ENCODE peak calls at places on chromosomes 5 and 9, in six cellular contexts. W is H1, G is A549, V is HCT116, Z is HepG2, E is K562. N is an unnamed sample.

GRCh38 chr5:132070460-132071337 is 2.9 kb upstream of the CSF2 start:
- DNase-seq in W (no peak), G (no peak), V (no peak), Z (no peak), E (peak), N (peak)

GRCh38 chr9:23665635-23666034 is 160.4 kb downstream of the ELAVL2 start:
- DNase-seq in W (no peak), G (no peak), V (no peak), Z (no peak), E (no peak), N (no peak)

GRCh38 chr5:172764861-172765765 is 5.9 kb downstream of the DUSP1 start:
- DNase-seq in W (peak), G (peak), V (peak), Z (peak), E (peak), N (peak)

GRCh38 chr9:127004946-127005769 is 90.6 kb downstream of the RALGPS1 start:
- DNase-seq in W (no peak), G (no peak), V (no peak), Z (no peak), E (no peak), N (no peak)

GRCh38 chr5:17951392-17952169 is 317.3 kb downstream of the TAF11L14 start:
- DNase-seq in W (peak), G (peak), V (no peak), Z (no peak), E (no peak), N (no peak)

GRCh38 chr5:157521704-157522029 is 53.9 kb downstream of the ADAM19 start:
- DNase-seq in W (no peak), G (no peak), V (no peak), Z (no peak), E (no peak), N (no peak)

GRCh38 chr9:93119953-93120845 is 13.9 kb downstream of the NINJ1 start:
- DNase-seq in W (no peak), G (peak), V (peak), Z (peak), E (peak), N (peak)

GRCh38 chr5:54900906-54901725 is 84.3 kb downstream of the ESM1 start:
- DNase-seq in W (no peak), G (no peak), V (no peak), Z (no peak), E (no peak), N (no peak)

GRCh38 chr5:136629125-136629790 is 263.9 kb upstream of the TRPC7 start:
- DNase-seq in W (no peak), G (no peak), V (no peak), Z (no peak), E (no peak), N (no peak)

GRCh38 chr5:174106997-174107655 is 61.6 kb downstream of the NSG2 start:
- DNase-seq in W (peak), G (no peak), V (no peak), Z (no peak), E (no peak), N (no peak)

GRCh38 chr9:94802795-94803194 is 76.3 kb downstream of the AOPEP start:
- DNase-seq in W (no peak), G (no peak), V (no peak), Z (no peak), E (no peak), N (no peak)

GRCh38 chr9:91773166-91773565 is 176.9 kb downstream of the ROR2 start:
- DNase-seq in W (no peak), G (no peak), V (no peak), Z (no peak), E (no peak), N (no peak)

GRCh38 chr5:6905423-6905822 is 192.2 kb downstream of the TENT4A start:
- DNase-seq in W (no peak), G (no peak), V (no peak), Z (no peak), E (no peak), N (no peak)

GRCh38 chr9:79630521-79631403 is 59.0 kb downstream of the TLE4 start:
- DNase-seq in W (no peak), G (no peak), V (no peak), Z (no peak), E (no peak), N (no peak)

GRCh38 chr5:158234323-158235158 is 375.6 kb upstream of the CLINT1 start:
- DNase-seq in W (no peak), G (no peak), V (no peak), Z (no peak), E (no peak), N (no peak)

GRCh38 chr5:170986598-170986997 is 124.8 kb downstream of the RANBP17 start:
- DNase-seq in W (no peak), G (no peak), V (no peak), Z (no peak), E (no peak), N (peak)

GRCh38 chr9:128929560-128929959 is 8.8 kb downstream of the PHYHD1 start:
- DNase-seq in W (no peak), G (no peak), V (no peak), Z (no peak), E (no peak), N (no peak)

GRCh38 chr9:100554935-100555401 is 22.9 kb upstream of the CAVIN4 start:
- DNase-seq in W (no peak), G (no peak), V (no peak), Z (no peak), E (no peak), N (peak)

GRCh38 chr5:108420182-108420581 is 38.3 kb upstream of the FBXL17 start:
- DNase-seq in W (no peak), G (no peak), V (no peak), Z (no peak), E (no peak), N (no peak)

GRCh38 chr5:58156977-58157701 is 302.7 kb downstream of the PLK2 start:
- DNase-seq in W (no peak), G (no peak), V (no peak), Z (no peak), E (no peak), N (peak)

GRCh38 chr9:134406366-134407122 is 80.3 kb downstream of the RXRA start:
- DNase-seq in W (no peak), G (peak), V (no peak), Z (no peak), E (peak), N (no peak)

GRCh38 chr9:34492051-34492450 is 30.7 kb downstream of the ENHO start:
- DNase-seq in W (no peak), G (peak), V (no peak), Z (no peak), E (no peak), N (no peak)

GRCh38 chr9:34490760-34491159 is 32.0 kb downstream of the ENHO start:
- DNase-seq in W (no peak), G (no peak), V (no peak), Z (no peak), E (no peak), N (no peak)

GRCh38 chr9:34491596-34491995 is 31.2 kb downstream of the ENHO start:
- DNase-seq in W (no peak), G (no peak), V (no peak), Z (no peak), E (no peak), N (no peak)

GRCh38 chr9:34496149-34496712 is 26.6 kb downstream of the ENHO start:
- DNase-seq in W (no peak), G (no peak), V (peak), Z (no peak), E (no peak), N (peak)

DNA sequence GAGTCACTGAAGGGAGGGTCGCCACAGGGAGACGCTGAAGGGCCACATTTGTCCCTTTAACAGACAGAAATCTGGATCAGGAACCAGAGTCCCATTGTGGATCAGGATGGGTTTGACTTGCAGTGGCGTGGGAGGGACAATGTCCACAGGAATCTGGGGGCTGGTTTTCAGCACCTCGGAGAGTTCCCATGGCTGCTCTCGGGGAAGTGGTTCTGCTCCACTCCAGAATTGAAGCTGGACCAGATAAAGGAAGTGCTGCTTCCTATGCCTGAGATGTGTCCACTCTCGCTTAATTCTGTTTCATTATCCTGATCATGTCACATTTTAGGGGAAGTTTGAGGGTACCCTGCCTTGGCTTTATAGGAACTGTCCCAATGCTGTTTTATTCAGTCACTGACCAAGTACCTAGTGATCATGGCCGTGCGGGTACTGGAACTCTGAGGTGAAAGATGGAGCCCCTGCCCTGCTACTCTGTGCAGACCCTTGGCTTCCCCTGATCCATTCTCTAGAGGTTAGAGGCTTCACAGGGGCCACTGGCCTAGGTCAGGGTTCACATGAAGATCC is 28.7 kb downstream of the ENHO start:
- DNase-seq in W (peak), G (peak), V (no peak), Z (no peak), E (peak), N (peak)
- TF ChIP-seq MAX in W (no peak), G (no peak), V (no peak), Z (no peak), E (no peak), N (no peak)

DNA sequence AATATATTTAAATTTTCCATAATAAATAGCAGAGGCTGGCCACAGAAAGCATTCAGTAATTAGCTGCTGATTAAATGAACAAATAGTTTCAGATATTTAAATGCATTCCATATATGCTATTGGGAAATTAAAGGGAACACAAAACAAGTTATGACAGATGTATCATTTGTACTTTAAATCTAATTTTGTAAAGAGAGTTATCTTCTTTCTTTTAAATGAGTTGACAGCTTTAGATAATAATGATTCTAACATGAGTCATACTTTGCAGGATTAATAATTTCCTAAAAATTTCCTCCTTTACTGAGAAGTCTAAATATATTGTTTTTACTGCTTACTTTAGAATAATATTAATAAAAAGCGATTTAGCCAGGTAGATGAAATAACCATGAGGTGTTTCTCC is 320.1 kb downstream of the ADAMTS6 start:
- DNase-seq in W (no peak), G (no peak), V (no peak), Z (no peak), E (no peak), N (peak)
- H3K4me2 ChIP-seq in W (no peak), G (peak), V (no peak), Z (no peak), E (no peak), N (peak)

DNA sequence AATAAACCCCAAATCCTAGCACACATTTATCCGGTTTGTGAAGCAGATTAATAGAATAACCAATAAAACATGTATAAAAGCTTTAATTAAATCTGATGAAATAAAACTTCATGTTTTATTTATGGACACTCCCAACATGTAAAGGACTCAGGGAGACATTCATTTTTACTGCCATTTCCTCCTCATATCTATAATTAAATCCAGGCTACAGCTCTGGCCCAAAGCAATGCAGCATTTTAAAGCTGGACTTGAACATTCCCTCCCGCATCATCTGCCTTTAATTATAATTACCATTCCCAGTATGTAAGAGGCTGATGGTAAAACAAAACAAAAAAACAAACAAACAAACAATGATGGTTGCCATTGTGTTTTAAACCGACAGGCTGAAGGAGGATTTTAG is 298.3 kb upstream of the RFX3 start:
- DNase-seq in W (no peak), G (no peak), V (no peak), Z (no peak), E (no peak), N (no peak)
- TF ChIP-seq MAX in W (no peak), G (no peak), V (no peak), Z (no peak), E (no peak), N (no peak)

DNA sequence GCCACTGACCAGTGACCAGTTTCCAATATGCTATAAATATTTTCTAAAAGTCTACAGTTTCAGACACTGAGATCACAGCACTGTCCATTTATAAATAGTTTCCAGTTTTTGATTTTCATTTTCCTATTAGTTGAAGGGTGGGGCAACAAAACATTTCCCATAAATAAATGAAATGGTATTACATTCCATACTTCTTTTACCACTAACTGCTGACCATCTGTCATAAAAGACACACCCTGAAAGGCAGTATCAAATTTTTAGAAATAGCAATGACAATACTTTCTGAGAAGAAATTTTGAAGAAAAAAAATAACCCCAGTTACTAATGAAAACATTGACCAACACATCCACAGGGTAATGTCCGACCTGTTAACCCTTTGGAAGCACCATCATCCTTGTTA is 126.7 kb downstream of the ARSB start:
- DNase-seq in W (no peak), G (no peak), V (no peak), Z (no peak), E (no peak), N (no peak)
- H3K4me2 ChIP-seq in W (no peak), G (no peak), V (no peak), Z (no peak), E (no peak), N (no peak)

GRCh38 chr9:107142430-107142829 is 140.6 kb upstream of the RAD23B start:
- DNase-seq in W (no peak), G (no peak), V (no peak), Z (no peak), E (no peak), N (no peak)

GRCh38 chr9:107137495-107138202 is 145.4 kb upstream of the RAD23B start:
- DNase-seq in W (no peak), G (peak), V (peak), Z (peak), E (peak), N (peak)

GRCh38 chr9:107141967-107142366 is 141.1 kb upstream of the RAD23B start:
- DNase-seq in W (no peak), G (no peak), V (peak), Z (no peak), E (no peak), N (no peak)

GRCh38 chr9:107136296-107136695 is 146.8 kb upstream of the RAD23B start:
- DNase-seq in W (no peak), G (no peak), V (no peak), Z (no peak), E (no peak), N (no peak)

DNA sequence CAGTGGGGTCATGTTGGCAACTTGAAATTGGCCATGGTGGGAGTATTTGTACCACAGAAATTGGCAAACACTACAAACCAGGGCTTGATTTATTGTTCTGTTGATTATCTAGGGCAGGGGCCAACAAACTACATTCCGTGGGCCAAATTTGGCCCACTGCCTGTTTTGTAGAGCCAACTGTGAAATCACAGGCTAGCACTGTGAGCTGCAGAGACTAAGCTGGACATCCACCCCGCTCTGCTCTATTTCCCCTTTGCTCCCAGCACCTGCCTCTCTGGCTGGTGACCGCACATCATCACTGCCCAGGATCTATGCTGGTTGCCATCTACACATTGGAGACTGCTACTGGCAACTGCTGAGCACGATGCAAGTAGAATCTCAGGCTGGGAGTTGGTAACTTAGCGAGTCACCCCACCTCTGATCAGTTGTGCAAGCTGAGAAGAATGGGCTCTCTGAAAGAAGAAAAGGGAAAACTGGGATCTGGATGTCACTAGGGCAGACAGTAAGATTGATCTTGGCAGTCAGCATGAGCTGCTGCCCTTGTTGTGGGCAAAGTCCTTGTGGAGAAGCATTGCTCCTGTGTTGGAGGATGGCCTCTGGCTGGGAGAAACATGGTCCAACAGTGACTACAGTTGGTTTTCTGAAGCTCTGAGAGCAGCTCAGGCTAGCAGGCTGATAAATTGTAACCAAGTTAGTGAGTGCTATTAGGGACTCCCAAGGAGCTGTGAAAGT is 144.7 kb upstream of the RAD23B start:
- DNase-seq in W (no peak), G (no peak), V (no peak), Z (no peak), E (no peak), N (no peak)
- TF ChIP-seq MAX in W (no peak), G (no peak), V (no peak), Z (no peak), E (no peak), N (no peak)

GRCh38 chr5:35876922-35877321 is 20.2 kb downstream of the IL7R start:
- DNase-seq in W (no peak), G (no peak), V (no peak), Z (no peak), E (no peak), N (no peak)
- H3K4me2 ChIP-seq in W (no peak), G (no peak), V (no peak), Z (no peak), E (no peak), N (no peak)

N was measured in endothelial cell of umbilical vein.